ENCODE peak calls at places on chromosomes 11 and 22, in seven cellular contexts. One of them, this sample, is unnamed.

GRCh38 chr11:8362899-8363298 is 99.2 kb upstream of the LMO1 start:
- DNase-seq in transverse colon: no peak
- DNase-seq in fibroblast of pulmonary artery: no peak
- DNase-seq in AG10803: no peak
- DNase-seq in right atrium auricular region: no peak
- DNase-seq in adrenal gland: no peak
- DNase-seq in astrocyte of the spinal cord: no peak
- DNase-seq in this sample: no peak

GRCh38 chr22:47199261-47199948 is 437.0 kb downstream of the TBC1D22A start:
- DNase-seq in AG10803: no peak
- DNase-seq in adrenal gland: no peak
- DNase-seq in right atrium auricular region: peak; percentile 38
- DNase-seq in transverse colon: no peak
- DNase-seq in astrocyte of the spinal cord: no peak
- DNase-seq in fibroblast of pulmonary artery: no peak
- DNase-seq in this sample: no peak

GRCh38 chr11:134575504-134576230 is 163.6 kb upstream of the B3GAT1 start:
- DNase-seq in transverse colon: no peak
- DNase-seq in astrocyte of the spinal cord: no peak
- DNase-seq in adrenal gland: no peak
- DNase-seq in fibroblast of pulmonary artery: no peak
- DNase-seq in right atrium auricular region: peak; percentile 48
- DNase-seq in AG10803: no peak
- DNase-seq in this sample: no peak

GRCh38 chr22:45638834-45639746 is 32.5 kb upstream of the ATXN10 start:
- DNase-seq in fibroblast of pulmonary artery: peak; percentile 66
- DNase-seq in astrocyte of the spinal cord: peak; percentile 23
- DNase-seq in right atrium auricular region: peak; percentile 81
- DNase-seq in adrenal gland: no peak
- DNase-seq in AG10803: peak; percentile 54
- DNase-seq in transverse colon: peak; percentile 69
- DNase-seq in this sample: no peak

GRCh38 chr22:46043816-46044717 is 67.1 kb upstream of the WNT7B start:
- DNase-seq in AG10803: no peak
- DNase-seq in transverse colon: peak; percentile 49
- DNase-seq in astrocyte of the spinal cord: peak; percentile 36
- DNase-seq in fibroblast of pulmonary artery: no peak
- DNase-seq in right atrium auricular region: no peak
- DNase-seq in adrenal gland: no peak
- DNase-seq in this sample: no peak

GRCh38 chr11:110251837-110252236 is 44.6 kb downstream of the RDX start:
- DNase-seq in AG10803: peak; percentile 47
- DNase-seq in astrocyte of the spinal cord: peak; percentile 76
- DNase-seq in right atrium auricular region: no peak
- DNase-seq in transverse colon: no peak
- DNase-seq in adrenal gland: peak; percentile 68
- DNase-seq in fibroblast of pulmonary artery: peak; percentile 74
- DNase-seq in this sample: peak; percentile 77

GRCh38 chr11:78656984-78657383 is 82.3 kb upstream of the NARS2 start:
- DNase-seq in astrocyte of the spinal cord: no peak
- DNase-seq in adrenal gland: no peak
- DNase-seq in AG10803: no peak
- DNase-seq in right atrium auricular region: peak; percentile 26
- DNase-seq in fibroblast of pulmonary artery: no peak
- DNase-seq in transverse colon: no peak
- DNase-seq in this sample: no peak

GRCh38 chr11:94974178-94974577 is 669 bp downstream of the KDM4D start:
- DNase-seq in AG10803: no peak
- DNase-seq in astrocyte of the spinal cord: peak; percentile 22
- DNase-seq in right atrium auricular region: no peak
- DNase-seq in transverse colon: no peak
- DNase-seq in fibroblast of pulmonary artery: no peak
- DNase-seq in adrenal gland: no peak
- DNase-seq in this sample: no peak

GRCh38 chr22:28442951-28443876 is 236.4 kb downstream of the TTC28 start:
- DNase-seq in transverse colon: peak; percentile 68
- DNase-seq in right atrium auricular region: peak; percentile 79
- DNase-seq in astrocyte of the spinal cord: peak; percentile 81
- DNase-seq in AG10803: peak; percentile 81
- DNase-seq in fibroblast of pulmonary artery: peak; percentile 82
- DNase-seq in adrenal gland: peak; percentile 72
- DNase-seq in this sample: no peak

GRCh38 chr11:121651267-121651625 is 198.5 kb upstream of the SORL1-AS1 start:
- DNase-seq in AG10803: no peak
- DNase-seq in transverse colon: no peak
- DNase-seq in right atrium auricular region: no peak
- DNase-seq in adrenal gland: no peak
- DNase-seq in astrocyte of the spinal cord: no peak
- DNase-seq in fibroblast of pulmonary artery: no peak
- DNase-seq in this sample: no peak

GRCh38 chr22:17575151-17575550 is 11.9 kb downstream of the SLC25A18 start:
- DNase-seq in astrocyte of the spinal cord: no peak
- DNase-seq in adrenal gland: no peak
- DNase-seq in transverse colon: no peak
- DNase-seq in right atrium auricular region: no peak
- DNase-seq in AG10803: no peak
- DNase-seq in fibroblast of pulmonary artery: no peak
- DNase-seq in this sample: no peak

GRCh38 chr11:38160433-38160832 is 1562.4 kb upstream of the RAG2 start:
- DNase-seq in right atrium auricular region: no peak
- DNase-seq in astrocyte of the spinal cord: no peak
- DNase-seq in AG10803: no peak
- DNase-seq in transverse colon: no peak
- DNase-seq in fibroblast of pulmonary artery: no peak
- DNase-seq in adrenal gland: no peak
- DNase-seq in this sample: no peak

GRCh38 chr22:26979294-26979693 is 321.9 kb downstream of the MIAT start:
- DNase-seq in transverse colon: no peak
- DNase-seq in right atrium auricular region: no peak
- DNase-seq in astrocyte of the spinal cord: peak; percentile 1
- DNase-seq in fibroblast of pulmonary artery: no peak
- DNase-seq in AG10803: no peak
- DNase-seq in adrenal gland: no peak
- DNase-seq in this sample: no peak

GRCh38 chr11:68340784-68341556 is 28.6 kb downstream of the LRP5 start:
- DNase-seq in transverse colon: no peak
- DNase-seq in right atrium auricular region: no peak
- DNase-seq in fibroblast of pulmonary artery: no peak
- DNase-seq in adrenal gland: no peak
- DNase-seq in astrocyte of the spinal cord: peak; percentile 59
- DNase-seq in AG10803: no peak
- DNase-seq in this sample: no peak

GRCh38 chr11:118634435-118635236 is 27.2 kb downstream of the PHLDB1 start:
- DNase-seq in AG10803: peak; percentile 46
- DNase-seq in transverse colon: peak; percentile 88
- DNase-seq in fibroblast of pulmonary artery: peak; percentile 71
- DNase-seq in right atrium auricular region: no peak
- DNase-seq in adrenal gland: peak; percentile 89
- DNase-seq in astrocyte of the spinal cord: peak; percentile 76
- DNase-seq in this sample: peak; percentile 31

GRCh38 chr11:121512468-121513465 is 60.0 kb upstream of the SORL1-AS1 start:
- DNase-seq in right atrium auricular region: no peak
- DNase-seq in astrocyte of the spinal cord: no peak
- DNase-seq in AG10803: no peak
- DNase-seq in adrenal gland: no peak
- DNase-seq in transverse colon: no peak
- DNase-seq in fibroblast of pulmonary artery: no peak
- DNase-seq in this sample: no peak

GRCh38 chr11:64248578-64248977 is 1.8 kb upstream of the PPP1R14B start:
- DNase-seq in fibroblast of pulmonary artery: no peak
- DNase-seq in AG10803: no peak
- DNase-seq in right atrium auricular region: no peak
- DNase-seq in transverse colon: peak; percentile 11
- DNase-seq in astrocyte of the spinal cord: no peak
- DNase-seq in adrenal gland: peak; percentile 17
- DNase-seq in this sample: no peak

GRCh38 chr11:69912911-69913451 is 93.8 kb upstream of the FGF3 start:
- DNase-seq in AG10803: no peak
- DNase-seq in astrocyte of the spinal cord: no peak
- DNase-seq in adrenal gland: peak; percentile 12
- DNase-seq in right atrium auricular region: no peak
- DNase-seq in fibroblast of pulmonary artery: no peak
- DNase-seq in transverse colon: peak; percentile 27
- DNase-seq in this sample: no peak

GRCh38 chr11:66172146-66172545 is 96.3 kb upstream of the RAB1B start:
- DNase-seq in right atrium auricular region: no peak
- DNase-seq in AG10803: peak; percentile 9
- DNase-seq in fibroblast of pulmonary artery: peak; percentile 50
- DNase-seq in adrenal gland: no peak
- DNase-seq in astrocyte of the spinal cord: peak; percentile 66
- DNase-seq in transverse colon: no peak
- DNase-seq in this sample: no peak

GRCh38 chr11:128691802-128692749 is 1.8 kb upstream of the FLI1 start:
- DNase-seq in fibroblast of pulmonary artery: no peak
- DNase-seq in AG10803: no peak
- DNase-seq in adrenal gland: no peak
- DNase-seq in transverse colon: no peak
- DNase-seq in right atrium auricular region: no peak
- DNase-seq in astrocyte of the spinal cord: no peak
- DNase-seq in this sample: no peak

GRCh38 chr11:3340025-3340424 is 38.9 kb downstream of the ZNF195 start:
- DNase-seq in right atrium auricular region: no peak
- DNase-seq in AG10803: peak; percentile 83
- DNase-seq in adrenal gland: no peak
- DNase-seq in fibroblast of pulmonary artery: peak; percentile 66
- DNase-seq in transverse colon: no peak
- DNase-seq in astrocyte of the spinal cord: peak; percentile 62
- DNase-seq in this sample: peak; percentile 13

GRCh38 chr11:25441432-25441831 is 890.5 kb upstream of the ANO3 start:
- DNase-seq in AG10803: no peak
- DNase-seq in fibroblast of pulmonary artery: peak; percentile 0
- DNase-seq in astrocyte of the spinal cord: no peak
- DNase-seq in transverse colon: no peak
- DNase-seq in adrenal gland: no peak
- DNase-seq in right atrium auricular region: no peak
- DNase-seq in this sample: no peak

GRCh38 chr11:113906038-113906437 is 1.4 kb downstream of the HTR3B start:
- DNase-seq in AG10803: peak; percentile 11
- DNase-seq in right atrium auricular region: no peak
- DNase-seq in astrocyte of the spinal cord: peak; percentile 9
- DNase-seq in adrenal gland: no peak
- DNase-seq in fibroblast of pulmonary artery: peak; percentile 31
- DNase-seq in transverse colon: peak; percentile 72
- DNase-seq in this sample: no peak
- TF ChIP-seq CTCF in AG10803: no peak
- TF ChIP-seq CTCF in right atrium auricular region: no peak
- TF ChIP-seq CTCF in astrocyte of the spinal cord: peak; percentile 15
- TF ChIP-seq CTCF in adrenal gland: no peak
- TF ChIP-seq CTCF in fibroblast of pulmonary artery: peak; percentile 19
- TF ChIP-seq CTCF in transverse colon: peak; percentile 44
- TF ChIP-seq CTCF in this sample: peak; percentile 33

GRCh38 chr22:42076764-42077485 is 2.6 kb upstream of the SMDT1 start:
- DNase-seq in adrenal gland: no peak
- DNase-seq in right atrium auricular region: no peak
- DNase-seq in astrocyte of the spinal cord: no peak
- DNase-seq in AG10803: no peak
- DNase-seq in fibroblast of pulmonary artery: no peak
- DNase-seq in transverse colon: no peak
- DNase-seq in this sample: no peak

GRCh38 chr22:42074846-42075245 is 798 bp downstream of the PHETA2 start:
- DNase-seq in fibroblast of pulmonary artery: no peak
- DNase-seq in transverse colon: no peak
- DNase-seq in astrocyte of the spinal cord: no peak
- DNase-seq in adrenal gland: no peak
- DNase-seq in AG10803: no peak
- DNase-seq in right atrium auricular region: no peak
- DNase-seq in this sample: no peak

GRCh38 chr22:42074153-42074750 is at the start of gene PHETA2:
- DNase-seq in AG10803: peak; percentile 60
- DNase-seq in astrocyte of the spinal cord: peak; percentile 42
- DNase-seq in adrenal gland: peak; percentile 34
- DNase-seq in right atrium auricular region: no peak
- DNase-seq in fibroblast of pulmonary artery: peak; percentile 37
- DNase-seq in transverse colon: peak; percentile 63
- DNase-seq in this sample: no peak

GRCh38 chr22:42073568-42074152 is 388 bp upstream of the PHETA2 start:
- DNase-seq in astrocyte of the spinal cord: no peak
- DNase-seq in transverse colon: no peak
- DNase-seq in AG10803: no peak
- DNase-seq in right atrium auricular region: no peak
- DNase-seq in adrenal gland: no peak
- DNase-seq in fibroblast of pulmonary artery: no peak
- DNase-seq in this sample: no peak

GRCh38 chr22:42075277-42075676 is 1.2 kb downstream of the PHETA2 start:
- DNase-seq in adrenal gland: no peak
- DNase-seq in right atrium auricular region: no peak
- DNase-seq in fibroblast of pulmonary artery: no peak
- DNase-seq in transverse colon: no peak
- DNase-seq in astrocyte of the spinal cord: no peak
- DNase-seq in AG10803: no peak
- DNase-seq in this sample: no peak
- H3K4me3 ChIP-seq in adrenal gland: peak overlapping the region; percentile 74
- H3K4me3 ChIP-seq in right atrium auricular region: peak overlapping the region; percentile 71
- H3K4me3 ChIP-seq in fibroblast of pulmonary artery: peak overlapping the region; percentile 60
- H3K4me3 ChIP-seq in transverse colon: peak overlapping the region; percentile 68
- H3K4me3 ChIP-seq in astrocyte of the spinal cord: peak overlapping the region; percentile 60
- H3K4me3 ChIP-seq in AG10803: peak overlapping the region; percentile 79
- H3K4me3 ChIP-seq in this sample: peak overlapping the region; percentile 61

GRCh38 chr22:19943665-19944026 is 2.0 kb upstream of the TXNRD2 start:
- DNase-seq in fibroblast of pulmonary artery: peak; percentile 35
- DNase-seq in adrenal gland: peak; percentile 27
- DNase-seq in AG10803: peak; percentile 84
- DNase-seq in right atrium auricular region: no peak
- DNase-seq in transverse colon: no peak
- DNase-seq in astrocyte of the spinal cord: peak; percentile 78
- DNase-seq in this sample: no peak
- TF ChIP-seq CTCF in fibroblast of pulmonary artery: no peak
- TF ChIP-seq CTCF in adrenal gland: no peak
- TF ChIP-seq CTCF in AG10803: peak; percentile 38
- TF ChIP-seq CTCF in right atrium auricular region: no peak
- TF ChIP-seq CTCF in transverse colon: no peak
- TF ChIP-seq CTCF in astrocyte of the spinal cord: no peak
- TF ChIP-seq CTCF in this sample: peak; percentile 27

GRCh38 chr22:38081941-38082828 is 1.8 kb downstream of the SLC16A8 start:
- DNase-seq in fibroblast of pulmonary artery: no peak
- DNase-seq in transverse colon: no peak
- DNase-seq in AG10803: no peak
- DNase-seq in astrocyte of the spinal cord: no peak
- DNase-seq in adrenal gland: no peak
- DNase-seq in right atrium auricular region: no peak
- DNase-seq in this sample: no peak

GRCh38 chr22:38082986-38083710 is 836 bp downstream of the SLC16A8 start:
- DNase-seq in transverse colon: no peak
- DNase-seq in adrenal gland: no peak
- DNase-seq in fibroblast of pulmonary artery: no peak
- DNase-seq in AG10803: no peak
- DNase-seq in astrocyte of the spinal cord: no peak
- DNase-seq in right atrium auricular region: no peak
- DNase-seq in this sample: no peak

GRCh38 chr22:38080847-38081635 is 2.9 kb downstream of the SLC16A8 start:
- DNase-seq in transverse colon: peak; percentile 22
- DNase-seq in fibroblast of pulmonary artery: peak; percentile 34
- DNase-seq in adrenal gland: no peak
- DNase-seq in right atrium auricular region: no peak
- DNase-seq in astrocyte of the spinal cord: peak; percentile 24
- DNase-seq in AG10803: peak; percentile 21
- DNase-seq in this sample: no peak

GRCh38 chr22:38080468-38080846 is 3.5 kb downstream of the SLC16A8 start:
- DNase-seq in right atrium auricular region: no peak
- DNase-seq in astrocyte of the spinal cord: no peak
- DNase-seq in adrenal gland: no peak
- DNase-seq in AG10803: no peak
- DNase-seq in transverse colon: no peak
- DNase-seq in fibroblast of pulmonary artery: no peak
- DNase-seq in this sample: no peak

GRCh38 chr22:38081636-38081940 is 2.4 kb downstream of the SLC16A8 start:
- DNase-seq in AG10803: no peak
- DNase-seq in astrocyte of the spinal cord: no peak
- DNase-seq in transverse colon: no peak
- DNase-seq in right atrium auricular region: no peak
- DNase-seq in fibroblast of pulmonary artery: no peak
- DNase-seq in adrenal gland: no peak
- DNase-seq in this sample: no peak
- H3K4me3 ChIP-seq in AG10803: no peak overlapping the region
- H3K4me3 ChIP-seq in astrocyte of the spinal cord: peak overlapping the region; percentile 3
- H3K4me3 ChIP-seq in transverse colon: peak overlapping the region; percentile 45
- H3K4me3 ChIP-seq in right atrium auricular region: peak overlapping the region; percentile 50
- H3K4me3 ChIP-seq in fibroblast of pulmonary artery: no peak overlapping the region
- H3K4me3 ChIP-seq in adrenal gland: peak overlapping the region; percentile 52
- H3K4me3 ChIP-seq in this sample: peak overlapping the region; percentile 10

This sample was measured in retinal pigment epithelial cell.